ENCODE peak calls at places on chromosomes 6 and 20, in eight cellular contexts. One of them, this sample, is unnamed. For H3K4me1, the result is how much of the 10 kb centered on the place peaks cover.

GRCh38 chr20:64224344-64225165 is 31.0 kb upstream of the PCMTD2 start:
- DNase-seq in breast epithelium: no peak
- DNase-seq in left ventricle myocardium inferior: no peak
- DNase-seq in body of pancreas: peak
- DNase-seq in right lobe of liver: no peak
- DNase-seq in Peyer's patch: no peak
- DNase-seq in upper lobe of right lung: no peak
- DNase-seq in HCT116: no peak
- DNase-seq in this sample: no peak

GRCh38 chr6:170462366-170463020 is 90.6 kb downstream of the PSMB1 start:
- DNase-seq in breast epithelium: no peak
- DNase-seq in left ventricle myocardium inferior: no peak
- DNase-seq in body of pancreas: no peak
- DNase-seq in right lobe of liver: no peak
- DNase-seq in Peyer's patch: no peak
- DNase-seq in upper lobe of right lung: peak
- DNase-seq in HCT116: no peak
- DNase-seq in this sample: no peak

GRCh38 chr6:166757226-166758135 is 130.4 kb upstream of the RPS6KA2 start:
- DNase-seq in breast epithelium: no peak
- DNase-seq in left ventricle myocardium inferior: no peak
- DNase-seq in body of pancreas: no peak
- DNase-seq in right lobe of liver: no peak
- DNase-seq in Peyer's patch: no peak
- DNase-seq in upper lobe of right lung: no peak
- DNase-seq in HCT116: no peak
- DNase-seq in this sample: no peak

GRCh38 chr20:59873409-59873808 is 60.0 kb downstream of the SYCP2 start:
- DNase-seq in breast epithelium: no peak
- DNase-seq in left ventricle myocardium inferior: no peak
- DNase-seq in body of pancreas: no peak
- DNase-seq in right lobe of liver: no peak
- DNase-seq in Peyer's patch: no peak
- DNase-seq in upper lobe of right lung: no peak
- DNase-seq in HCT116: no peak
- DNase-seq in this sample: no peak

GRCh38 chr6:17971128-17972073 is 16.0 kb downstream of the KIF13A start:
- DNase-seq in breast epithelium: no peak
- DNase-seq in left ventricle myocardium inferior: no peak
- DNase-seq in body of pancreas: peak
- DNase-seq in right lobe of liver: no peak
- DNase-seq in Peyer's patch: no peak
- DNase-seq in upper lobe of right lung: no peak
- DNase-seq in HCT116: peak
- DNase-seq in this sample: no peak

GRCh38 chr6:158040051-158040803 is 58.6 kb downstream of the SYNJ2 start:
- DNase-seq in breast epithelium: no peak
- DNase-seq in left ventricle myocardium inferior: no peak
- DNase-seq in body of pancreas: peak
- DNase-seq in right lobe of liver: no peak
- DNase-seq in Peyer's patch: no peak
- DNase-seq in upper lobe of right lung: peak
- DNase-seq in HCT116: peak
- DNase-seq in this sample: peak

GRCh38 chr20:57902478-57902877 is 192.7 kb upstream of the PMEPA1 start:
- DNase-seq in breast epithelium: no peak
- DNase-seq in left ventricle myocardium inferior: no peak
- DNase-seq in body of pancreas: no peak
- DNase-seq in right lobe of liver: no peak
- DNase-seq in Peyer's patch: no peak
- DNase-seq in upper lobe of right lung: no peak
- DNase-seq in HCT116: no peak
- DNase-seq in this sample: no peak

GRCh38 chr6:25042599-25042936 is 106.8 kb upstream of the RIPOR2 start:
- DNase-seq in breast epithelium: no peak
- DNase-seq in left ventricle myocardium inferior: no peak
- DNase-seq in body of pancreas: no peak
- DNase-seq in right lobe of liver: no peak
- DNase-seq in Peyer's patch: peak
- DNase-seq in upper lobe of right lung: no peak
- DNase-seq in HCT116: no peak
- DNase-seq in this sample: no peak

GRCh38 chr20:3068986-3069900 is 2.2 kb upstream of the OXT start:
- DNase-seq in breast epithelium: no peak
- DNase-seq in left ventricle myocardium inferior: no peak
- DNase-seq in body of pancreas: no peak
- DNase-seq in right lobe of liver: peak
- DNase-seq in Peyer's patch: no peak
- DNase-seq in upper lobe of right lung: no peak
- DNase-seq in HCT116: no peak
- DNase-seq in this sample: no peak

GRCh38 chr6:43052842-43053544 is 658 bp downstream of the CUL7 start:
- DNase-seq in breast epithelium: no peak
- DNase-seq in left ventricle myocardium inferior: no peak
- DNase-seq in body of pancreas: peak
- DNase-seq in right lobe of liver: no peak
- DNase-seq in Peyer's patch: peak
- DNase-seq in upper lobe of right lung: no peak
- DNase-seq in HCT116: no peak
- DNase-seq in this sample: peak

GRCh38 chr20:12984069-12984765 is 24.6 kb upstream of the SPTLC3 start:
- DNase-seq in breast epithelium: no peak
- DNase-seq in left ventricle myocardium inferior: no peak
- DNase-seq in body of pancreas: no peak
- DNase-seq in right lobe of liver: no peak
- DNase-seq in Peyer's patch: no peak
- DNase-seq in upper lobe of right lung: no peak
- DNase-seq in HCT116: no peak
- DNase-seq in this sample: no peak

GRCh38 chr6:152636675-152637421 is at the start of gene SYNE1:
- DNase-seq in breast epithelium: no peak
- DNase-seq in left ventricle myocardium inferior: peak
- DNase-seq in body of pancreas: peak
- DNase-seq in right lobe of liver: peak
- DNase-seq in Peyer's patch: no peak
- DNase-seq in upper lobe of right lung: peak
- DNase-seq in HCT116: no peak
- DNase-seq in this sample: peak

GRCh38 chr6:25958700-25959162 is 3.9 kb upstream of the TRIM38 start:
- DNase-seq in breast epithelium: no peak
- DNase-seq in left ventricle myocardium inferior: no peak
- DNase-seq in body of pancreas: no peak
- DNase-seq in right lobe of liver: no peak
- DNase-seq in Peyer's patch: no peak
- DNase-seq in upper lobe of right lung: no peak
- DNase-seq in HCT116: no peak
- DNase-seq in this sample: no peak

GRCh38 chr20:19492116-19492515 is 265.9 kb upstream of the RIN2 start:
- DNase-seq in breast epithelium: no peak
- DNase-seq in left ventricle myocardium inferior: no peak
- DNase-seq in body of pancreas: no peak
- DNase-seq in right lobe of liver: no peak
- DNase-seq in Peyer's patch: no peak
- DNase-seq in upper lobe of right lung: no peak
- DNase-seq in HCT116: no peak
- DNase-seq in this sample: no peak

GRCh38 chr20:19784511-19785172 is 26.6 kb downstream of the RIN2 start:
- DNase-seq in breast epithelium: peak
- DNase-seq in left ventricle myocardium inferior: peak
- DNase-seq in body of pancreas: peak
- DNase-seq in right lobe of liver: peak
- DNase-seq in Peyer's patch: no peak
- DNase-seq in upper lobe of right lung: peak
- DNase-seq in HCT116: peak
- DNase-seq in this sample: peak

GRCh38 chr20:23356203-23356602 is 5.6 kb downstream of the NXT1 start:
- DNase-seq in breast epithelium: no peak
- DNase-seq in left ventricle myocardium inferior: no peak
- DNase-seq in body of pancreas: no peak
- DNase-seq in right lobe of liver: no peak
- DNase-seq in Peyer's patch: no peak
- DNase-seq in upper lobe of right lung: no peak
- DNase-seq in HCT116: no peak
- DNase-seq in this sample: no peak

GRCh38 chr6:33984466-33985332 is 161.2 kb downstream of the GRM4 start:
- DNase-seq in breast epithelium: peak
- DNase-seq in left ventricle myocardium inferior: no peak
- DNase-seq in body of pancreas: no peak
- DNase-seq in right lobe of liver: peak
- DNase-seq in Peyer's patch: no peak
- DNase-seq in upper lobe of right lung: peak
- DNase-seq in HCT116: no peak
- DNase-seq in this sample: no peak

GRCh38 chr6:37130704-37131103 is 39.2 kb upstream of the PIM1 start:
- DNase-seq in breast epithelium: no peak
- DNase-seq in left ventricle myocardium inferior: no peak
- DNase-seq in body of pancreas: peak
- DNase-seq in right lobe of liver: peak
- DNase-seq in Peyer's patch: no peak
- DNase-seq in upper lobe of right lung: peak
- DNase-seq in HCT116: no peak
- DNase-seq in this sample: peak

DNA sequence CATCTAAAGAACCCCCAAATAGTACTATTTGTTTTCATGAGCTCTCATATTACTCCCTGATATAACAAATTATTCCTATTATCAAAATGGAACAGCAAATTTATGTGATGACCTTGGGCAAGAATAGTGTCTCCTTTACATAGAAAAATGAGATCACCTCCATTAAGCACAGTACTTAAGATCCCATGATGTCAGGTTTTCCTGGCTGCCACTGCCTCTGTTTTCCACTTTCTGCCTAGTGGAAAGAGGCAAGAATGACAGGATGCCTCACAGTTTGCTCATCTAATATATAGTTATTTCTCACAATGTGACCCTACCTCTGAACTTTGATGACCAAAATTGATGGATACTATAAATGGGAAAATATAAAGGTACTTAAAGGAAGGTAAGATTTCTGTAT is 260.1 kb upstream of the SGK1 start:
- DNase-seq in breast epithelium: no peak
- DNase-seq in left ventricle myocardium inferior: no peak
- DNase-seq in body of pancreas: no peak
- DNase-seq in right lobe of liver: no peak
- DNase-seq in Peyer's patch: no peak
- DNase-seq in upper lobe of right lung: no peak
- DNase-seq in HCT116: peak
- DNase-seq in this sample: no peak
- TF ChIP-seq CTCF in breast epithelium: no peak
- TF ChIP-seq CTCF in left ventricle myocardium inferior: peak
- TF ChIP-seq CTCF in body of pancreas: no peak
- TF ChIP-seq CTCF in right lobe of liver: no peak
- TF ChIP-seq CTCF in Peyer's patch: no peak
- TF ChIP-seq CTCF in upper lobe of right lung: no peak
- TF ChIP-seq CTCF in HCT116: no peak
- TF ChIP-seq CTCF in this sample: no peak

GRCh38 chr6:11378639-11379038 is 146.2 kb upstream of the NEDD9 start:
- DNase-seq in breast epithelium: no peak
- DNase-seq in left ventricle myocardium inferior: no peak
- DNase-seq in body of pancreas: no peak
- DNase-seq in right lobe of liver: no peak
- DNase-seq in Peyer's patch: no peak
- DNase-seq in upper lobe of right lung: no peak
- DNase-seq in HCT116: no peak
- DNase-seq in this sample: no peak

GRCh38 chr6:11379805-11380204 is 147.3 kb upstream of the NEDD9 start:
- DNase-seq in breast epithelium: no peak
- DNase-seq in left ventricle myocardium inferior: no peak
- DNase-seq in body of pancreas: no peak
- DNase-seq in right lobe of liver: no peak
- DNase-seq in Peyer's patch: no peak
- DNase-seq in upper lobe of right lung: no peak
- DNase-seq in HCT116: no peak
- DNase-seq in this sample: no peak

GRCh38 chr6:11380969-11381744 is 148.7 kb upstream of the NEDD9 start:
- DNase-seq in breast epithelium: no peak
- DNase-seq in left ventricle myocardium inferior: no peak
- DNase-seq in body of pancreas: no peak
- DNase-seq in right lobe of liver: no peak
- DNase-seq in Peyer's patch: no peak
- DNase-seq in upper lobe of right lung: no peak
- DNase-seq in HCT116: no peak
- DNase-seq in this sample: no peak

GRCh38 chr6:11381801-11382513 is 149.5 kb upstream of the NEDD9 start:
- DNase-seq in breast epithelium: no peak
- DNase-seq in left ventricle myocardium inferior: no peak
- DNase-seq in body of pancreas: peak
- DNase-seq in right lobe of liver: no peak
- DNase-seq in Peyer's patch: peak
- DNase-seq in upper lobe of right lung: peak
- DNase-seq in HCT116: no peak
- DNase-seq in this sample: peak

GRCh38 chr6:11380549-11380948 is 148.1 kb upstream of the NEDD9 start:
- DNase-seq in breast epithelium: no peak
- DNase-seq in left ventricle myocardium inferior: no peak
- DNase-seq in body of pancreas: no peak
- DNase-seq in right lobe of liver: no peak
- DNase-seq in Peyer's patch: no peak
- DNase-seq in upper lobe of right lung: no peak
- DNase-seq in HCT116: no peak
- DNase-seq in this sample: no peak
- H3K4me3 ChIP-seq in breast epithelium: no peak
- H3K4me3 ChIP-seq in left ventricle myocardium inferior: no peak
- H3K4me3 ChIP-seq in body of pancreas: no peak
- H3K4me3 ChIP-seq in right lobe of liver: no peak
- H3K4me3 ChIP-seq in Peyer's patch: no peak
- H3K4me3 ChIP-seq in upper lobe of right lung: peak
- H3K4me3 ChIP-seq in HCT116: no peak
- H3K4me3 ChIP-seq in this sample: peak

DNA sequence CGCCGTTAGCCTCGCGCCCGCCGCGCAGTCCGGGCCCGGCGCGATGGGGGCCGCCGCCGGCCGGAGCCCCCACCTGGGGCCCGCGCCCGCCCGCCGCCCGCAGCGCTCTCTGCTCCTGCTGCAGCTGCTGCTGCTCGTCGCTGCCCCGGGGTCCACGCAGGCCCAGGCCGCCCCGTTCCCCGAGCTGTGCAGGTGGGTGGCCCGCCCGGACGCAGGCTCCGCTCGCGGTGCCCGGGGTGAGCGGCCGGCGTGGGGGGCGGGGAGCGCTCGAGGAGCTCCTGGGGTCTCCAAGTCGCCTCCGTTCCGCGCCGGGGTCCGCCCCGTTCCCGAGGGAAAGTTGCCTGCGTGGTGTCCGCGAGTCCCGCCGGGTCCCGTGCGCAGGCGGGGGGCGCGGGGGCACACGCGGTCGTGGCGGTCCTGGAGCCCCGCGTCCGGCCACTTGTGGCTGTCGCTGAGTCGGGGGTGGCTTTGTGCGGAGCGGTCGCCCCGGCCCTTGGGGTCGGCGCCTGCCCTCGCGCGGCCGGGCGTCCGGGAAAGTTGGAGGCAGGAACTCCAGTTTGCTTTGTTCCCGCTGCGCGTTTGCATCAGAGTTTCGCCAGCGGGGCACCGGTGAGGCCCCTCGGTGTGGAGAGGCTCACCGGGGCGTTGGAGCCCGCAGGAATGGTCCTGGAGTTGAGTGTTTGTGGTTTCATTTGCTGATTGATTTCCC is 476 bp downstream of the IGF2R start:
- DNase-seq in breast epithelium: peak
- DNase-seq in left ventricle myocardium inferior: peak
- DNase-seq in body of pancreas: peak
- DNase-seq in right lobe of liver: peak
- DNase-seq in Peyer's patch: no peak
- DNase-seq in upper lobe of right lung: peak
- DNase-seq in HCT116: no peak
- DNase-seq in this sample: peak
- H3K4me1 ChIP-seq in breast epithelium: under half
- H3K4me1 ChIP-seq in left ventricle myocardium inferior: half or more
- H3K4me1 ChIP-seq in body of pancreas: under half
- H3K4me1 ChIP-seq in right lobe of liver: under half
- H3K4me1 ChIP-seq in Peyer's patch: under half
- H3K4me1 ChIP-seq in upper lobe of right lung: under half
- H3K4me1 ChIP-seq in HCT116: under half
- H3K4me1 ChIP-seq in this sample: under half

GRCh38 chr6:77466055-77467028 is 3.1 kb upstream of the HTR1B start:
- DNase-seq in breast epithelium: no peak
- DNase-seq in left ventricle myocardium inferior: peak
- DNase-seq in body of pancreas: peak
- DNase-seq in right lobe of liver: peak
- DNase-seq in Peyer's patch: no peak
- DNase-seq in upper lobe of right lung: peak
- DNase-seq in HCT116: no peak
- DNase-seq in this sample: peak
- TF ChIP-seq CTCF in breast epithelium: peak
- TF ChIP-seq CTCF in left ventricle myocardium inferior: peak
- TF ChIP-seq CTCF in body of pancreas: peak
- TF ChIP-seq CTCF in right lobe of liver: peak
- TF ChIP-seq CTCF in Peyer's patch: no peak
- TF ChIP-seq CTCF in upper lobe of right lung: peak
- TF ChIP-seq CTCF in HCT116: peak
- TF ChIP-seq CTCF in this sample: peak

This sample was measured in lower lobe of right lung.